ENCODE peak calls at places on chromosomes 11 and 22, in ten cellular contexts. One of them, this sample, is unnamed. For H3K4me1 and H3K36me3, the result is how much of the 10 kb centered on the place peaks cover.

GRCh38 chr11:111788464-111788863 is 22.3 kb upstream of the PPP2R1B start:
- DNase-seq in right atrium auricular region: no peak
- DNase-seq in mesendoderm: no peak
- DNase-seq in CD8-positive, alpha-beta memory T cell: no peak
- DNase-seq in upper lobe of right lung: no peak
- DNase-seq in tibial artery: no peak
- DNase-seq in mucosa of descending colon: no peak
- DNase-seq in effector memory CD4-positive, alpha-beta T cell: no peak
- DNase-seq in gastrocnemius medialis: no peak
- DNase-seq in psoas muscle: no peak
- DNase-seq in this sample: no peak

GRCh38 chr22:46297151-46297819 is 615 bp downstream of the GTSE1 start:
- DNase-seq in tibial artery: no peak
- DNase-seq in effector memory CD4-positive, alpha-beta T cell: no peak
- DNase-seq in mesendoderm: peak
- DNase-seq in gastrocnemius medialis: no peak
- DNase-seq in CD8-positive, alpha-beta memory T cell: no peak
- DNase-seq in upper lobe of right lung: no peak
- DNase-seq in right atrium auricular region: no peak
- DNase-seq in mucosa of descending colon: no peak
- DNase-seq in psoas muscle: peak
- DNase-seq in this sample: no peak

GRCh38 chr22:42116848-42117424 is 13.7 kb downstream of the CYP2D6 start:
- DNase-seq in gastrocnemius medialis: no peak
- DNase-seq in effector memory CD4-positive, alpha-beta T cell: no peak
- DNase-seq in psoas muscle: peak
- DNase-seq in right atrium auricular region: no peak
- DNase-seq in CD8-positive, alpha-beta memory T cell: no peak
- DNase-seq in tibial artery: no peak
- DNase-seq in mesendoderm: peak
- DNase-seq in mucosa of descending colon: no peak
- DNase-seq in upper lobe of right lung: peak
- DNase-seq in this sample: no peak

GRCh38 chr11:15821471-15821870 is 534.9 kb downstream of the SOX6 start:
- DNase-seq in upper lobe of right lung: no peak
- DNase-seq in gastrocnemius medialis: no peak
- DNase-seq in CD8-positive, alpha-beta memory T cell: no peak
- DNase-seq in psoas muscle: no peak
- DNase-seq in tibial artery: no peak
- DNase-seq in right atrium auricular region: no peak
- DNase-seq in mesendoderm: no peak
- DNase-seq in effector memory CD4-positive, alpha-beta T cell: no peak
- DNase-seq in mucosa of descending colon: no peak
- DNase-seq in this sample: no peak

GRCh38 chr11:108780119-108780518 is 115.2 kb downstream of the DDX10 start:
- DNase-seq in tibial artery: no peak
- DNase-seq in effector memory CD4-positive, alpha-beta T cell: no peak
- DNase-seq in psoas muscle: no peak
- DNase-seq in gastrocnemius medialis: no peak
- DNase-seq in CD8-positive, alpha-beta memory T cell: no peak
- DNase-seq in mesendoderm: no peak
- DNase-seq in right atrium auricular region: no peak
- DNase-seq in upper lobe of right lung: no peak
- DNase-seq in mucosa of descending colon: no peak
- DNase-seq in this sample: no peak

GRCh38 chr22:24507742-24508141 is 12.6 kb downstream of the UPB1 start:
- DNase-seq in right atrium auricular region: no peak
- DNase-seq in tibial artery: no peak
- DNase-seq in effector memory CD4-positive, alpha-beta T cell: no peak
- DNase-seq in CD8-positive, alpha-beta memory T cell: no peak
- DNase-seq in psoas muscle: no peak
- DNase-seq in mucosa of descending colon: no peak
- DNase-seq in gastrocnemius medialis: no peak
- DNase-seq in upper lobe of right lung: no peak
- DNase-seq in mesendoderm: no peak
- DNase-seq in this sample: no peak

GRCh38 chr11:127873478-127873877 is 713.9 kb downstream of the ETS1 start:
- DNase-seq in effector memory CD4-positive, alpha-beta T cell: no peak
- DNase-seq in mucosa of descending colon: no peak
- DNase-seq in upper lobe of right lung: no peak
- DNase-seq in right atrium auricular region: no peak
- DNase-seq in mesendoderm: no peak
- DNase-seq in tibial artery: no peak
- DNase-seq in psoas muscle: no peak
- DNase-seq in gastrocnemius medialis: no peak
- DNase-seq in CD8-positive, alpha-beta memory T cell: no peak
- DNase-seq in this sample: no peak

GRCh38 chr11:36713715-36714114 is 115.7 kb upstream of the RAG2 start:
- DNase-seq in tibial artery: no peak
- DNase-seq in effector memory CD4-positive, alpha-beta T cell: no peak
- DNase-seq in gastrocnemius medialis: no peak
- DNase-seq in psoas muscle: no peak
- DNase-seq in mucosa of descending colon: no peak
- DNase-seq in right atrium auricular region: no peak
- DNase-seq in mesendoderm: no peak
- DNase-seq in upper lobe of right lung: no peak
- DNase-seq in CD8-positive, alpha-beta memory T cell: no peak
- DNase-seq in this sample: no peak

GRCh38 chr22:26461188-26461810 is 22.3 kb downstream of the HPS4 start:
- DNase-seq in effector memory CD4-positive, alpha-beta T cell: peak
- DNase-seq in tibial artery: peak
- DNase-seq in mucosa of descending colon: no peak
- DNase-seq in CD8-positive, alpha-beta memory T cell: peak
- DNase-seq in right atrium auricular region: no peak
- DNase-seq in upper lobe of right lung: no peak
- DNase-seq in psoas muscle: peak
- DNase-seq in mesendoderm: peak
- DNase-seq in gastrocnemius medialis: peak
- DNase-seq in this sample: no peak

DNA sequence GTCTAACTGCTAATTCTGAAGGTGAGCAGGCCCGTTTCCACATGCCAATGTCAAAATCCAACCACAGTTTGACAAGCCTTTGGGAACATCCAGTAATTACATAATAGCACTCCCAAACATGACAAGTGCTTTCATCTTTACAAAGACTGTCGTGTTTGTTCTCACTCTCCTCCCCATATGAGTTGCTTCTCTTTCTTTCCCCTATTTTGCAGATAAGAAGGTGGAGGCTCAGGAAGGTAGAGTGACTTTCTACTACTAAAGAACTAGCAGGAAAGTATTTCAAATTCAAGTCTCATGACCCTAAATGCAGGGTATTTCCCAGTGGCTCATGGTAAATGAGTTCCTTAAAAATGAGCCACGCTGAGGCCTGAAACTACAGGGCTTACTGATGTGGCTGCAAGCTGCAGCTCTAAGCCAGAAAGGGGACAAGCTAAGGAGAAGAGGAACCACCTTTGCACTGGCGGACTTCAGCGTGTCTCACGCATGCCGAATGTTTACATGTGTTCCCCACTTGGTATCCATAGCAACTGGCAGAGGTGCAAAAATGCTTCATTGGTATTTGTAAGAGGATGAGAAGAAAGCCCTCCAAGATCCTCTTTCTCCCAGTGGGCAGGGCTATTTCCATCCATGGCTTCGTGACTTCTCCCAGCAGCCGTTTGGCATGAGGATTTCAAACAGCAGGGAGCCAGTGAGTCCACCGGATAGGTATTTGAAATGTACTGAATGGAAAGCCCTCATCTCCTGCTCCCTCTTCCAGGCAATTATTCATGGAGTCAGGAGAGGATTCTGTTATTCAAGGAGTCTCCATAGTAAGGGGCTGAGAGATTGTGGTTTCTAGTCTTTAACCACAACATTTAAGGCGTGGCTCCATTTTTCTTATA is 55.5 kb upstream of the CD44 start:
- DNase-seq in effector memory CD4-positive, alpha-beta T cell: peak
- DNase-seq in upper lobe of right lung: peak
- DNase-seq in mesendoderm: peak
- DNase-seq in CD8-positive, alpha-beta memory T cell: peak
- DNase-seq in psoas muscle: peak
- DNase-seq in mucosa of descending colon: peak
- DNase-seq in tibial artery: peak
- DNase-seq in right atrium auricular region: peak
- DNase-seq in gastrocnemius medialis: peak
- DNase-seq in this sample: peak
- H3K4me1 ChIP-seq in effector memory CD4-positive, alpha-beta T cell: half or more
- H3K4me1 ChIP-seq in upper lobe of right lung: under half
- H3K4me1 ChIP-seq in mesendoderm: under half
- H3K4me1 ChIP-seq in CD8-positive, alpha-beta memory T cell: half or more
- H3K4me1 ChIP-seq in psoas muscle: under half
- H3K4me1 ChIP-seq in mucosa of descending colon: under half
- H3K4me1 ChIP-seq in tibial artery: half or more
- H3K4me1 ChIP-seq in right atrium auricular region: under half
- H3K4me1 ChIP-seq in gastrocnemius medialis: under half
- H3K4me1 ChIP-seq in this sample: under half

DNA sequence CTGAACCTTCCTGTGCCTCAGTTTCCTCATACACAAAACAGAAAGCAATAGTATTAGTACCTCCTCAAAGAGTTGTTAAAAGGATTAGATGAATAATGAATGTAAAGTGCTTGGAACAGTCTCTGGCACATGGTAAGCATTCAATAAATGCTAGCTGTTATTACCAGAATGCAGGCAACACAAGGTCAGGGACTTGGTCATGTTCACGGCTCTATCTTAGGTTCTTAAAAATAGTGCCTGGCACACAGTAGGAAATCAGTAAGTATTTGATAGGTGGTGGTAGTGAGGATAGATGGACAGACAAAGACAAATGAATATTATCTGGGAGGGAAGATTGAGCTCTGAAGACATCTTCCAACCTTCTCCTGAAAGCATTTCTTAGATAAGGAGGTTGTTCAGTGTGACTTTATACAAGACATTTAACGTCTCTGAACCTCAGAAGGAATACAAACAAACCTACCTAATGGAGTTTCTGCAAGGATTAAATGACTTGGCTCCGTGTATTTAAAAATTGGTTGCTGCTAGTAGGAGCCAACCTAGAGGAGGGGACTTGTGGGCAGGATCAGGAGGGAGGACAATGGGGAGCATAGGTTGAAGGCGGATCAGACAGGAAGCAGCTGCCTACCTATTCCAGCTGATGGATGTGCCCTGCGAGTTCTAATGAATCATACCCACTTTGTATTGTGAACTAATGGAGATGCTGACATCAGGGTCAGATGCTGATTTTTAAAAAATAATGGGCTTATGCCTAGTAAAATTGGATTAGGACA is 94.1 kb downstream of the DBX1 start:
- DNase-seq in CD8-positive, alpha-beta memory T cell: no peak
- DNase-seq in effector memory CD4-positive, alpha-beta T cell: no peak
- DNase-seq in tibial artery: no peak
- DNase-seq in mesendoderm: no peak
- DNase-seq in upper lobe of right lung: no peak
- DNase-seq in mucosa of descending colon: no peak
- DNase-seq in right atrium auricular region: no peak
- DNase-seq in gastrocnemius medialis: no peak
- DNase-seq in psoas muscle: no peak
- DNase-seq in this sample: no peak
- H3K36me3 ChIP-seq in CD8-positive, alpha-beta memory T cell: under half
- H3K36me3 ChIP-seq in effector memory CD4-positive, alpha-beta T cell: under half
- H3K36me3 ChIP-seq in tibial artery: half or more
- H3K36me3 ChIP-seq in mesendoderm: under half
- H3K36me3 ChIP-seq in upper lobe of right lung: under half
- H3K36me3 ChIP-seq in mucosa of descending colon: under half
- H3K36me3 ChIP-seq in right atrium auricular region: under half
- H3K36me3 ChIP-seq in gastrocnemius medialis: under half
- H3K36me3 ChIP-seq in psoas muscle: under half
- H3K36me3 ChIP-seq in this sample: half or more

GRCh38 chr11:35077709-35078695 is 61.0 kb upstream of the CD44 start:
- DNase-seq in mucosa of descending colon: no peak
- DNase-seq in psoas muscle: no peak
- DNase-seq in gastrocnemius medialis: no peak
- DNase-seq in tibial artery: no peak
- DNase-seq in effector memory CD4-positive, alpha-beta T cell: peak
- DNase-seq in CD8-positive, alpha-beta memory T cell: peak
- DNase-seq in upper lobe of right lung: no peak
- DNase-seq in right atrium auricular region: no peak
- DNase-seq in mesendoderm: no peak
- DNase-seq in this sample: no peak

GRCh38 chr11:35085766-35086165 is 53.2 kb upstream of the CD44 start:
- DNase-seq in mucosa of descending colon: no peak
- DNase-seq in right atrium auricular region: no peak
- DNase-seq in mesendoderm: no peak
- DNase-seq in upper lobe of right lung: no peak
- DNase-seq in effector memory CD4-positive, alpha-beta T cell: no peak
- DNase-seq in CD8-positive, alpha-beta memory T cell: no peak
- DNase-seq in gastrocnemius medialis: no peak
- DNase-seq in psoas muscle: no peak
- DNase-seq in tibial artery: no peak
- DNase-seq in this sample: no peak

GRCh38 chr11:35079581-35079980 is 59.4 kb upstream of the CD44 start:
- DNase-seq in psoas muscle: no peak
- DNase-seq in upper lobe of right lung: no peak
- DNase-seq in gastrocnemius medialis: no peak
- DNase-seq in effector memory CD4-positive, alpha-beta T cell: no peak
- DNase-seq in tibial artery: no peak
- DNase-seq in mesendoderm: no peak
- DNase-seq in right atrium auricular region: no peak
- DNase-seq in mucosa of descending colon: no peak
- DNase-seq in CD8-positive, alpha-beta memory T cell: no peak
- DNase-seq in this sample: no peak

GRCh38 chr11:35084817-35085424 is 54.0 kb upstream of the CD44 start:
- DNase-seq in gastrocnemius medialis: no peak
- DNase-seq in CD8-positive, alpha-beta memory T cell: no peak
- DNase-seq in effector memory CD4-positive, alpha-beta T cell: no peak
- DNase-seq in mesendoderm: no peak
- DNase-seq in right atrium auricular region: no peak
- DNase-seq in upper lobe of right lung: no peak
- DNase-seq in psoas muscle: no peak
- DNase-seq in mucosa of descending colon: no peak
- DNase-seq in tibial artery: no peak
- DNase-seq in this sample: no peak

GRCh38 chr11:35082322-35083180 is 56.4 kb upstream of the CD44 start:
- DNase-seq in CD8-positive, alpha-beta memory T cell: peak
- DNase-seq in effector memory CD4-positive, alpha-beta T cell: peak
- DNase-seq in tibial artery: peak
- DNase-seq in mesendoderm: peak
- DNase-seq in psoas muscle: peak
- DNase-seq in upper lobe of right lung: peak
- DNase-seq in mucosa of descending colon: peak
- DNase-seq in gastrocnemius medialis: peak
- DNase-seq in right atrium auricular region: peak
- DNase-seq in this sample: peak
- H3K4me1 ChIP-seq in CD8-positive, alpha-beta memory T cell: half or more
- H3K4me1 ChIP-seq in effector memory CD4-positive, alpha-beta T cell: half or more
- H3K4me1 ChIP-seq in tibial artery: half or more
- H3K4me1 ChIP-seq in mesendoderm: under half
- H3K4me1 ChIP-seq in psoas muscle: under half
- H3K4me1 ChIP-seq in upper lobe of right lung: under half
- H3K4me1 ChIP-seq in mucosa of descending colon: under half
- H3K4me1 ChIP-seq in gastrocnemius medialis: under half
- H3K4me1 ChIP-seq in right atrium auricular region: under half
- H3K4me1 ChIP-seq in this sample: half or more

DNA sequence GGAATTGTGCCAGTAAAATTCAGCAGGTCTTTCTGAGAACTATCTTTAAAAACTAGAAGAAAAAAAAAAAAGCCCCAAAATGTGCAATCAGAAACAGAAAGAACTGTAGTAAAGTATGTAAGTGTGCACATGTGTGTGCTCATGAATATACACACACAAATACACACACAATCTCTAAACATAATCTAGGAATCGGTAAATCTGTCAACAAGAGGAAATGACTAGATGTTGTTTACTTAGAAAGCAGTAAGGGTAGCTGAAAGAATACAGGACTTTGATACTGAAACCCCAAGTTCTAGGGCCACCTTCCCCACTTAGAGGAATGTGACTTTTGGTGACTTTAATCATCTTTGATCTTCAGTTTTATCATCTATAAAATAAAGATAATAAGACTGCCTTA is 13.2 kb downstream of the UEVLD start:
- DNase-seq in gastrocnemius medialis: no peak
- DNase-seq in effector memory CD4-positive, alpha-beta T cell: no peak
- DNase-seq in CD8-positive, alpha-beta memory T cell: no peak
- DNase-seq in right atrium auricular region: no peak
- DNase-seq in mucosa of descending colon: no peak
- DNase-seq in mesendoderm: no peak
- DNase-seq in upper lobe of right lung: no peak
- DNase-seq in tibial artery: no peak
- DNase-seq in psoas muscle: no peak
- DNase-seq in this sample: no peak
- H3K36me3 ChIP-seq in gastrocnemius medialis: half or more
- H3K36me3 ChIP-seq in effector memory CD4-positive, alpha-beta T cell: under half
- H3K36me3 ChIP-seq in CD8-positive, alpha-beta memory T cell: under half
- H3K36me3 ChIP-seq in right atrium auricular region: under half
- H3K36me3 ChIP-seq in mucosa of descending colon: under half
- H3K36me3 ChIP-seq in mesendoderm: under half
- H3K36me3 ChIP-seq in upper lobe of right lung: under half
- H3K36me3 ChIP-seq in tibial artery: half or more
- H3K36me3 ChIP-seq in psoas muscle: under half
- H3K36me3 ChIP-seq in this sample: half or more

This sample was measured in esophagus squamous epithelium.